ENCODE peak calls at places on chromosomes 11 and 22, in six cellular contexts. One of them, this sample, is unnamed.

GRCh38 chr22:17131686-17132085 is 10.5 kb upstream of the TMEM121B start:
- DNase-seq in H1: no peak
- DNase-seq in H9: no peak
- DNase-seq in IMR-90: no peak
- DNase-seq in neuronal stem cell: no peak
- DNase-seq in trophoblast cell: peak; percentile 79
- DNase-seq in this sample: no peak

GRCh38 chr11:16967347-16967662 is 46.9 kb downstream of the PLEKHA7 start:
- DNase-seq in H1: no peak
- DNase-seq in H9: no peak
- DNase-seq in IMR-90: no peak
- DNase-seq in neuronal stem cell: no peak
- DNase-seq in trophoblast cell: no peak
- DNase-seq in this sample: no peak

GRCh38 chr11:33869511-33870422 is 22.1 kb downstream of the LMO2 start:
- DNase-seq in H1: peak; percentile 73
- DNase-seq in H9: peak; percentile 47
- DNase-seq in IMR-90: peak; percentile 2
- DNase-seq in neuronal stem cell: no peak
- DNase-seq in trophoblast cell: peak; percentile 78
- DNase-seq in this sample: peak; percentile 34

GRCh38 chr11:76719281-76719680 is 48.7 kb upstream of the LRRC32 start:
- DNase-seq in H1: no peak
- DNase-seq in H9: no peak
- DNase-seq in IMR-90: no peak
- DNase-seq in neuronal stem cell: no peak
- DNase-seq in trophoblast cell: no peak
- DNase-seq in this sample: no peak

GRCh38 chr11:134464196-134464595 is 52.2 kb upstream of the B3GAT1 start:
- DNase-seq in H1: no peak
- DNase-seq in H9: peak; percentile 49
- DNase-seq in IMR-90: no peak
- DNase-seq in neuronal stem cell: no peak
- DNase-seq in trophoblast cell: no peak
- DNase-seq in this sample: no peak

GRCh38 chr11:1852885-1853284 is at the start of gene LSP1:
- DNase-seq in H1: no peak
- DNase-seq in H9: no peak
- DNase-seq in IMR-90: no peak
- DNase-seq in neuronal stem cell: no peak
- DNase-seq in trophoblast cell: no peak
- DNase-seq in this sample: no peak

GRCh38 chr11:134527382-134528243 is 115.6 kb upstream of the B3GAT1 start:
- DNase-seq in H1: peak; percentile 52
- DNase-seq in H9: peak; percentile 30
- DNase-seq in IMR-90: no peak
- DNase-seq in neuronal stem cell: no peak
- DNase-seq in trophoblast cell: no peak
- DNase-seq in this sample: no peak

GRCh38 chr22:49169074-49169744 is 658.5 kb downstream of the BRD1 start:
- DNase-seq in H1: no peak
- DNase-seq in H9: no peak
- DNase-seq in IMR-90: no peak
- DNase-seq in neuronal stem cell: no peak
- DNase-seq in trophoblast cell: no peak
- DNase-seq in this sample: no peak

GRCh38 chr11:83285131-83285770 is 916 bp downstream of the CCDC90B start:
- DNase-seq in H1: no peak
- DNase-seq in H9: no peak
- DNase-seq in IMR-90: no peak
- DNase-seq in neuronal stem cell: no peak
- DNase-seq in trophoblast cell: no peak
- DNase-seq in this sample: no peak

GRCh38 chr11:99773646-99774045 is 752.9 kb downstream of the CNTN5 start:
- DNase-seq in H1: no peak
- DNase-seq in H9: no peak
- DNase-seq in IMR-90: peak; percentile 60
- DNase-seq in neuronal stem cell: no peak
- DNase-seq in trophoblast cell: no peak
- DNase-seq in this sample: peak; percentile 97

GRCh38 chr11:128291835-128292234 is 295.5 kb downstream of the ETS1 start:
- DNase-seq in H1: no peak
- DNase-seq in H9: no peak
- DNase-seq in IMR-90: no peak
- DNase-seq in neuronal stem cell: no peak
- DNase-seq in trophoblast cell: no peak
- DNase-seq in this sample: no peak

GRCh38 chr11:921921-922678 is 3.6 kb upstream of the AP2A2 start:
- DNase-seq in H1: no peak
- DNase-seq in H9: no peak
- DNase-seq in IMR-90: no peak
- DNase-seq in neuronal stem cell: no peak
- DNase-seq in trophoblast cell: no peak
- DNase-seq in this sample: no peak

GRCh38 chr11:57358543-57358961 is 20.4 kb downstream of the P2RX3 start:
- DNase-seq in H1: no peak
- DNase-seq in H9: no peak
- DNase-seq in IMR-90: peak; percentile 10
- DNase-seq in neuronal stem cell: no peak
- DNase-seq in trophoblast cell: no peak
- DNase-seq in this sample: peak; percentile 9

GRCh38 chr11:93845181-93846092 is 5.0 kb downstream of the VSTM5 start:
- DNase-seq in H1: no peak
- DNase-seq in H9: peak; percentile 17
- DNase-seq in IMR-90: no peak
- DNase-seq in neuronal stem cell: no peak
- DNase-seq in trophoblast cell: no peak
- DNase-seq in this sample: no peak

GRCh38 chr11:80718611-80719291 is 1277.9 kb upstream of the TENM4 start:
- DNase-seq in H1: no peak
- DNase-seq in H9: no peak
- DNase-seq in IMR-90: no peak
- DNase-seq in neuronal stem cell: no peak
- DNase-seq in trophoblast cell: no peak
- DNase-seq in this sample: no peak

GRCh38 chr11:27367881-27368280 is 4.9 kb upstream of the CCDC34 start:
- DNase-seq in H1: no peak
- DNase-seq in H9: no peak
- DNase-seq in IMR-90: no peak
- DNase-seq in neuronal stem cell: no peak
- DNase-seq in trophoblast cell: no peak
- DNase-seq in this sample: no peak

GRCh38 chr22:26573026-26573662 is 16.8 kb downstream of the TPST2 start:
- DNase-seq in H1: no peak
- DNase-seq in H9: no peak
- DNase-seq in IMR-90: peak; percentile 48
- DNase-seq in neuronal stem cell: no peak
- DNase-seq in trophoblast cell: peak; percentile 12
- DNase-seq in this sample: peak; percentile 56

GRCh38 chr11:36034572-36035331 is 90.9 kb downstream of the LDLRAD3 start:
- DNase-seq in H1: no peak
- DNase-seq in H9: no peak
- DNase-seq in IMR-90: peak; percentile 90
- DNase-seq in neuronal stem cell: no peak
- DNase-seq in trophoblast cell: peak; percentile 94
- DNase-seq in this sample: peak; percentile 90

GRCh38 chr11:561148-562003 is 606 bp downstream of the RASSF7 start:
- DNase-seq in H1: peak; percentile 64
- DNase-seq in H9: no peak
- DNase-seq in IMR-90: no peak
- DNase-seq in neuronal stem cell: no peak
- DNase-seq in trophoblast cell: peak; percentile 60
- DNase-seq in this sample: no peak

GRCh38 chr11:118634435-118635236 is 27.2 kb downstream of the PHLDB1 start:
- DNase-seq in H1: peak; percentile 89
- DNase-seq in H9: peak; percentile 95
- DNase-seq in IMR-90: peak; percentile 55
- DNase-seq in neuronal stem cell: no peak
- DNase-seq in trophoblast cell: peak; percentile 67
- DNase-seq in this sample: peak; percentile 33

GRCh38 chr11:10564692-10565318 is 3.7 kb downstream of the LYVE1 start:
- DNase-seq in H1: no peak
- DNase-seq in H9: no peak
- DNase-seq in IMR-90: no peak
- DNase-seq in neuronal stem cell: no peak
- DNase-seq in trophoblast cell: no peak
- DNase-seq in this sample: peak; percentile 43

DNA sequence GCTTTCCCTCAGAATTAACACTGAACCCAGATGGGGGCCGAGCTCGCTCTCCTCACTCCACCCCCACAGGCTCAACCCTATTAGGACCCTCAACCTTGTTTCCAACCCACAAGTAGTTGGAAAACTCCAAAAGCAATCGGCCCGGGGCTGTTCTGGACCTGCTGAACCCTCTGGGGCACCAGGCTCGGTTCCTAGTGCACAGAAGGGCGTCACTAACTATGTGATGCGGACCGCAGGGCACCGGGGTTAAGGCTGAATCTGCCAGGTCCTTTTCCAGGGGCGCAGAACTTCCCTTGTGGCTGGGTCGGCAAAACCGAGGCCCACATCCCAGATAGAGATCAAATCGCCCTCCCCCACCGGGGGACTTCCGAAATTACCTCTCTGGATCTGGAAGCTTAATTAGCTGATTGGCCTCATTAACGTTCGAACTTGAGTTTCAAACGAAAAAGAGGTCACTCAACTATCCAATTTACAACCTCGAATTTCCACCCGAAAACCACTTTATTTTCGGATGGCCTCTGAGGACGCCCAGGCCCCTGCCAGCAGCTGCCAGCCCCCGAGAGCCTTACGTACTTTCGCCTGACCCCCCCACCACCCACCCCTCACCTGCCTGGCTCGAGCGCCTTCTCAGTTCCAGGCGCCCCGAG is 1.7 kb downstream of the SHANK2 start:
- DNase-seq in H1: no peak
- DNase-seq in H9: peak; percentile 27
- DNase-seq in IMR-90: no peak
- DNase-seq in neuronal stem cell: no peak
- DNase-seq in trophoblast cell: no peak
- DNase-seq in this sample: peak; percentile 42
- H3K4me1 ChIP-seq in H1: peaks cover 47% of the 10 kb centered on the region
- H3K4me1 ChIP-seq in H9: peaks cover 14% of the 10 kb centered on the region
- H3K4me1 ChIP-seq in IMR-90: peaks cover 7% of the 10 kb centered on the region
- H3K4me1 ChIP-seq in neuronal stem cell: peaks cover 5% of the 10 kb centered on the region
- H3K4me1 ChIP-seq in trophoblast cell: peaks cover 41% of the 10 kb centered on the region
- H3K4me1 ChIP-seq in this sample: peaks cover 28% of the 10 kb centered on the region

GRCh38 chr11:61827573-61828378 is at the start of gene FADS2:
- DNase-seq in H1: peak; percentile 91
- DNase-seq in H9: peak; percentile 95
- DNase-seq in IMR-90: peak; percentile 89
- DNase-seq in neuronal stem cell: peak; percentile 94
- DNase-seq in trophoblast cell: peak; percentile 76
- DNase-seq in this sample: peak; percentile 99

GRCh38 chr11:61828379-61828628 is 204 bp downstream of the FADS2 start:
- DNase-seq in H1: no peak
- DNase-seq in H9: no peak
- DNase-seq in IMR-90: no peak
- DNase-seq in neuronal stem cell: no peak
- DNase-seq in trophoblast cell: no peak
- DNase-seq in this sample: no peak

GRCh38 chr11:61830318-61831105 is 2.4 kb downstream of the FADS2 start:
- DNase-seq in H1: no peak
- DNase-seq in H9: no peak
- DNase-seq in IMR-90: peak; percentile 28
- DNase-seq in neuronal stem cell: no peak
- DNase-seq in trophoblast cell: peak; percentile 71
- DNase-seq in this sample: no peak

GRCh38 chr11:61829806-61830205 is 1.7 kb downstream of the FADS2 start:
- DNase-seq in H1: no peak
- DNase-seq in H9: no peak
- DNase-seq in IMR-90: no peak
- DNase-seq in neuronal stem cell: no peak
- DNase-seq in trophoblast cell: peak; percentile 96
- DNase-seq in this sample: no peak

GRCh38 chr11:61828629-61829407 is 718 bp downstream of the FADS2 start:
- DNase-seq in H1: peak; percentile 73
- DNase-seq in H9: peak; percentile 44
- DNase-seq in IMR-90: no peak
- DNase-seq in neuronal stem cell: peak; percentile 57
- DNase-seq in trophoblast cell: peak; percentile 50
- DNase-seq in this sample: peak; percentile 68
- H4K91ac ChIP-seq in H1: peak overlapping the region; percentile 91
- H4K91ac ChIP-seq in H9: no peak overlapping the region
- H4K91ac ChIP-seq in IMR-90: peak overlapping the region; percentile 93
- H4K91ac ChIP-seq in neuronal stem cell: peak overlapping the region; percentile 98
- H4K91ac ChIP-seq in trophoblast cell: peak overlapping the region; percentile 93
- H4K91ac ChIP-seq in this sample: peak overlapping the region; percentile 99

GRCh38 chr11:114082415-114082748 is 22.9 kb downstream of the ZBTB16 start:
- DNase-seq in H1: no peak
- DNase-seq in H9: no peak
- DNase-seq in IMR-90: no peak
- DNase-seq in neuronal stem cell: no peak
- DNase-seq in trophoblast cell: no peak
- DNase-seq in this sample: peak; percentile 63
- H2AK5ac ChIP-seq in H1: no peak overlapping the region
- H2AK5ac ChIP-seq in H9: no peak overlapping the region
- H2AK5ac ChIP-seq in IMR-90: no peak overlapping the region
- H2AK5ac ChIP-seq in neuronal stem cell: peak overlapping the region; percentile 6
- H2AK5ac ChIP-seq in trophoblast cell: no peak overlapping the region
- H2AK5ac ChIP-seq in this sample: no peak overlapping the region

GRCh38 chr11:65891180-65892136 is 985 bp downstream of the CCDC85B start:
- DNase-seq in H1: peak; percentile 72
- DNase-seq in H9: peak; percentile 78
- DNase-seq in IMR-90: no peak
- DNase-seq in neuronal stem cell: no peak
- DNase-seq in trophoblast cell: no peak
- DNase-seq in this sample: no peak
- H3K4me1 ChIP-seq in H1: peaks cover 15% of the 10 kb centered on the region
- H3K4me1 ChIP-seq in H9: peaks cover 9% of the 10 kb centered on the region
- H3K4me1 ChIP-seq in IMR-90: peaks cover 32% of the 10 kb centered on the region
- H3K4me1 ChIP-seq in neuronal stem cell: peaks cover 27% of the 10 kb centered on the region
- H3K4me1 ChIP-seq in trophoblast cell: peaks cover 13% of the 10 kb centered on the region
- H3K4me1 ChIP-seq in this sample: peaks cover 46% of the 10 kb centered on the region

GRCh38 chr11:68929706-68930605 is 26.3 kb downstream of the IGHMBP2 start:
- DNase-seq in H1: no peak
- DNase-seq in H9: no peak
- DNase-seq in IMR-90: no peak
- DNase-seq in neuronal stem cell: no peak
- DNase-seq in trophoblast cell: no peak
- DNase-seq in this sample: no peak
- H4K91ac ChIP-seq in H1: no peak overlapping the region
- H4K91ac ChIP-seq in H9: no peak overlapping the region
- H4K91ac ChIP-seq in IMR-90: no peak overlapping the region
- H4K91ac ChIP-seq in neuronal stem cell: no peak overlapping the region
- H4K91ac ChIP-seq in trophoblast cell: no peak overlapping the region
- H4K91ac ChIP-seq in this sample: no peak overlapping the region